ENCODE peak calls at places on chromosomes 6 and 20, in ten cellular contexts. One of them, this sample, is unnamed.

GRCh38 chr6:88492241-88492640 is 326.1 kb upstream of the CNR1 start:
- DNase-seq in CD4-positive, alpha-beta memory T cell: no peak
- DNase-seq in lower lobe of right lung: no peak
- DNase-seq in tibial nerve: no peak
- DNase-seq in SJSA1: no peak
- DNase-seq in left ventricle myocardium inferior: no peak
- DNase-seq in CD8-positive, alpha-beta T cell: no peak
- DNase-seq in OCI-LY7: no peak
- DNase-seq in IMR-90: no peak
- DNase-seq in psoas muscle: no peak
- DNase-seq in this sample: no peak

GRCh38 chr6:170436209-170436809 is 116.8 kb downstream of the PSMB1 start:
- DNase-seq in CD4-positive, alpha-beta memory T cell: no peak
- DNase-seq in lower lobe of right lung: no peak
- DNase-seq in tibial nerve: no peak
- DNase-seq in SJSA1: no peak
- DNase-seq in left ventricle myocardium inferior: no peak
- DNase-seq in CD8-positive, alpha-beta T cell: no peak
- DNase-seq in OCI-LY7: no peak
- DNase-seq in IMR-90: no peak
- DNase-seq in psoas muscle: no peak
- DNase-seq in this sample: no peak

GRCh38 chr6:55603987-55604386 is 25.0 kb upstream of the HMGCLL1 start:
- DNase-seq in CD4-positive, alpha-beta memory T cell: no peak
- DNase-seq in lower lobe of right lung: no peak
- DNase-seq in tibial nerve: no peak
- DNase-seq in SJSA1: no peak
- DNase-seq in left ventricle myocardium inferior: no peak
- DNase-seq in CD8-positive, alpha-beta T cell: no peak
- DNase-seq in OCI-LY7: no peak
- DNase-seq in IMR-90: no peak
- DNase-seq in psoas muscle: no peak
- DNase-seq in this sample: no peak

GRCh38 chr20:5024982-5025381 is 23.7 kb upstream of the SLC23A2 start:
- DNase-seq in CD4-positive, alpha-beta memory T cell: no peak
- DNase-seq in lower lobe of right lung: no peak
- DNase-seq in tibial nerve: no peak
- DNase-seq in SJSA1: no peak
- DNase-seq in left ventricle myocardium inferior: no peak
- DNase-seq in CD8-positive, alpha-beta T cell: no peak
- DNase-seq in OCI-LY7: no peak
- DNase-seq in IMR-90: no peak
- DNase-seq in psoas muscle: no peak
- DNase-seq in this sample: no peak

GRCh38 chr20:53030061-53030460 is 57.9 kb downstream of the TSHZ2 start:
- DNase-seq in CD4-positive, alpha-beta memory T cell: peak; percentile 5
- DNase-seq in lower lobe of right lung: no peak
- DNase-seq in tibial nerve: no peak
- DNase-seq in SJSA1: no peak
- DNase-seq in left ventricle myocardium inferior: no peak
- DNase-seq in CD8-positive, alpha-beta T cell: no peak
- DNase-seq in OCI-LY7: peak; percentile 38
- DNase-seq in IMR-90: no peak
- DNase-seq in psoas muscle: no peak
- DNase-seq in this sample: no peak

GRCh38 chr6:139540276-139540675 is 165.8 kb upstream of the CITED2 start:
- DNase-seq in CD4-positive, alpha-beta memory T cell: peak; percentile 50
- DNase-seq in lower lobe of right lung: no peak
- DNase-seq in tibial nerve: no peak
- DNase-seq in SJSA1: no peak
- DNase-seq in left ventricle myocardium inferior: no peak
- DNase-seq in CD8-positive, alpha-beta T cell: peak; percentile 48
- DNase-seq in OCI-LY7: no peak
- DNase-seq in IMR-90: peak; percentile 77
- DNase-seq in psoas muscle: peak; percentile 67
- DNase-seq in this sample: no peak

GRCh38 chr20:10276886-10277580 is 58.4 kb downstream of the SNAP25 start:
- DNase-seq in CD4-positive, alpha-beta memory T cell: no peak
- DNase-seq in lower lobe of right lung: no peak
- DNase-seq in tibial nerve: no peak
- DNase-seq in SJSA1: no peak
- DNase-seq in left ventricle myocardium inferior: no peak
- DNase-seq in CD8-positive, alpha-beta T cell: no peak
- DNase-seq in OCI-LY7: no peak
- DNase-seq in IMR-90: no peak
- DNase-seq in psoas muscle: no peak
- DNase-seq in this sample: no peak

GRCh38 chr20:3803854-3804253 is 7.7 kb downstream of the CDC25B start:
- DNase-seq in CD4-positive, alpha-beta memory T cell: no peak
- DNase-seq in lower lobe of right lung: peak; percentile 41
- DNase-seq in tibial nerve: no peak
- DNase-seq in SJSA1: no peak
- DNase-seq in left ventricle myocardium inferior: no peak
- DNase-seq in CD8-positive, alpha-beta T cell: no peak
- DNase-seq in OCI-LY7: no peak
- DNase-seq in IMR-90: no peak
- DNase-seq in psoas muscle: peak; percentile 47
- DNase-seq in this sample: no peak

GRCh38 chr20:48631114-48632016 is 196.4 kb downstream of the PREX1 start:
- DNase-seq in CD4-positive, alpha-beta memory T cell: no peak
- DNase-seq in lower lobe of right lung: no peak
- DNase-seq in tibial nerve: no peak
- DNase-seq in SJSA1: no peak
- DNase-seq in left ventricle myocardium inferior: no peak
- DNase-seq in CD8-positive, alpha-beta T cell: no peak
- DNase-seq in OCI-LY7: no peak
- DNase-seq in IMR-90: peak; percentile 24
- DNase-seq in psoas muscle: no peak
- DNase-seq in this sample: no peak

GRCh38 chr6:4812068-4812467 is 35.9 kb downstream of the CDYL start:
- DNase-seq in CD4-positive, alpha-beta memory T cell: no peak
- DNase-seq in lower lobe of right lung: no peak
- DNase-seq in tibial nerve: no peak
- DNase-seq in SJSA1: peak; percentile 42
- DNase-seq in left ventricle myocardium inferior: no peak
- DNase-seq in CD8-positive, alpha-beta T cell: no peak
- DNase-seq in OCI-LY7: no peak
- DNase-seq in IMR-90: no peak
- DNase-seq in psoas muscle: no peak
- DNase-seq in this sample: no peak

GRCh38 chr6:4805553-4806307 is 29.5 kb downstream of the CDYL start:
- DNase-seq in CD4-positive, alpha-beta memory T cell: no peak
- DNase-seq in lower lobe of right lung: peak; percentile 63
- DNase-seq in tibial nerve: no peak
- DNase-seq in SJSA1: peak; percentile 44
- DNase-seq in left ventricle myocardium inferior: peak; percentile 31
- DNase-seq in CD8-positive, alpha-beta T cell: peak; percentile 32
- DNase-seq in OCI-LY7: peak; percentile 22
- DNase-seq in IMR-90: peak; percentile 35
- DNase-seq in psoas muscle: peak; percentile 70
- DNase-seq in this sample: peak; percentile 20

GRCh38 chr6:4806308-4807190 is 30.3 kb downstream of the CDYL start:
- DNase-seq in CD4-positive, alpha-beta memory T cell: no peak
- DNase-seq in lower lobe of right lung: no peak
- DNase-seq in tibial nerve: no peak
- DNase-seq in SJSA1: no peak
- DNase-seq in left ventricle myocardium inferior: no peak
- DNase-seq in CD8-positive, alpha-beta T cell: no peak
- DNase-seq in OCI-LY7: no peak
- DNase-seq in IMR-90: no peak
- DNase-seq in psoas muscle: no peak
- DNase-seq in this sample: no peak

GRCh38 chr6:4809999-4810918 is 34.1 kb downstream of the CDYL start:
- DNase-seq in CD4-positive, alpha-beta memory T cell: no peak
- DNase-seq in lower lobe of right lung: no peak
- DNase-seq in tibial nerve: no peak
- DNase-seq in SJSA1: peak; percentile 42
- DNase-seq in left ventricle myocardium inferior: no peak
- DNase-seq in CD8-positive, alpha-beta T cell: no peak
- DNase-seq in OCI-LY7: no peak
- DNase-seq in IMR-90: peak; percentile 79
- DNase-seq in psoas muscle: no peak
- DNase-seq in this sample: no peak

GRCh38 chr6:4808396-4808795 is 32.2 kb downstream of the CDYL start:
- DNase-seq in CD4-positive, alpha-beta memory T cell: no peak
- DNase-seq in lower lobe of right lung: no peak
- DNase-seq in tibial nerve: no peak
- DNase-seq in SJSA1: no peak
- DNase-seq in left ventricle myocardium inferior: no peak
- DNase-seq in CD8-positive, alpha-beta T cell: no peak
- DNase-seq in OCI-LY7: no peak
- DNase-seq in IMR-90: no peak
- DNase-seq in psoas muscle: no peak
- DNase-seq in this sample: no peak
- H3K4me1 ChIP-seq in CD4-positive, alpha-beta memory T cell: peaks cover 26% of the 10 kb centered on the region
- H3K4me1 ChIP-seq in lower lobe of right lung: peaks cover 18% of the 10 kb centered on the region
- H3K4me1 ChIP-seq in tibial nerve: peaks cover 5% of the 10 kb centered on the region
- H3K4me1 ChIP-seq in SJSA1: peaks cover 30% of the 10 kb centered on the region
- H3K4me1 ChIP-seq in left ventricle myocardium inferior: peaks cover 60% of the 10 kb centered on the region
- H3K4me1 ChIP-seq in CD8-positive, alpha-beta T cell: peaks cover 22% of the 10 kb centered on the region
- H3K4me1 ChIP-seq in OCI-LY7: peaks cover 8% of the 10 kb centered on the region
- H3K4me1 ChIP-seq in IMR-90: peaks cover 6% of the 10 kb centered on the region
- H3K4me1 ChIP-seq in psoas muscle: peaks cover 38% of the 10 kb centered on the region
- H3K4me1 ChIP-seq in this sample: peaks cover 15% of the 10 kb centered on the region

DNA sequence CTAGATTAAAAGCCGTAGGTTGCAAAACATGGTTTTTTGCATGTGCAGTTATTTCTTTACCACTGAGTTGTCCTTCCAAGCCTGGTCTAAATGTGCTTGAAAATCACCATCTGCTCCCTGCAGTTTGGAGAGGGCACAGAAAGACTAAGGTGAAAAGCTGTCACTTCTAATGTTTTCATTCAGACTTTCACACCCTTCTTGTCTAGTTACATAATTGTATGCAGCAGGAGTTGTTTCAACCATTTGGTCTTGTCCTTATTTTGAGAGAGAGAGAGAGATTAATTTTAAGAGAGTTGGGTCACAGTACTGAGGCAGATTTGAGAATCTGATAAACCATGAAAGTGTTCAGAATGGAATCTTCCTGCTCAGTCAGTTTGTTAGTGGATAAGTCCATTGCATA is 82.5 kb downstream of the ARID1B start:
- DNase-seq in CD4-positive, alpha-beta memory T cell: no peak
- DNase-seq in lower lobe of right lung: no peak
- DNase-seq in tibial nerve: no peak
- DNase-seq in SJSA1: no peak
- DNase-seq in left ventricle myocardium inferior: no peak
- DNase-seq in CD8-positive, alpha-beta T cell: no peak
- DNase-seq in OCI-LY7: no peak
- DNase-seq in IMR-90: no peak
- DNase-seq in psoas muscle: no peak
- DNase-seq in this sample: no peak
- H3K4me1 ChIP-seq in CD4-positive, alpha-beta memory T cell: peaks cover 90% of the 10 kb centered on the region
- H3K4me1 ChIP-seq in lower lobe of right lung: peaks cover 38% of the 10 kb centered on the region
- H3K4me1 ChIP-seq in tibial nerve: peaks cover 12% of the 10 kb centered on the region
- H3K4me1 ChIP-seq in SJSA1: peaks cover 5% of the 10 kb centered on the region
- H3K4me1 ChIP-seq in left ventricle myocardium inferior: peaks cover 80% of the 10 kb centered on the region
- H3K4me1 ChIP-seq in CD8-positive, alpha-beta T cell: peaks cover 21% of the 10 kb centered on the region
- H3K4me1 ChIP-seq in OCI-LY7: peaks cover 19% of the 10 kb centered on the region
- H3K4me1 ChIP-seq in IMR-90: peaks cover 2% of the 10 kb centered on the region
- H3K4me1 ChIP-seq in psoas muscle: peaks cover 82% of the 10 kb centered on the region
- H3K4me1 ChIP-seq in this sample: peaks cover 10% of the 10 kb centered on the region

GRCh38 chr20:63233924-63234323 is 1.8 kb upstream of the BIRC7 start:
- DNase-seq in CD4-positive, alpha-beta memory T cell: no peak
- DNase-seq in lower lobe of right lung: no peak
- DNase-seq in tibial nerve: no peak
- DNase-seq in SJSA1: no peak
- DNase-seq in left ventricle myocardium inferior: no peak
- DNase-seq in CD8-positive, alpha-beta T cell: no peak
- DNase-seq in OCI-LY7: no peak
- DNase-seq in IMR-90: no peak
- DNase-seq in psoas muscle: no peak
- DNase-seq in this sample: no peak
- H3K4me1 ChIP-seq in CD4-positive, alpha-beta memory T cell: no peaks in the 10 kb centered on the region
- H3K4me1 ChIP-seq in lower lobe of right lung: no peaks in the 10 kb centered on the region
- H3K4me1 ChIP-seq in tibial nerve: no peaks in the 10 kb centered on the region
- H3K4me1 ChIP-seq in SJSA1: peaks cover 38% of the 10 kb centered on the region
- H3K4me1 ChIP-seq in left ventricle myocardium inferior: peaks cover 8% of the 10 kb centered on the region
- H3K4me1 ChIP-seq in CD8-positive, alpha-beta T cell: peaks cover 13% of the 10 kb centered on the region
- H3K4me1 ChIP-seq in OCI-LY7: no peaks in the 10 kb centered on the region
- H3K4me1 ChIP-seq in IMR-90: peaks cover 22% of the 10 kb centered on the region
- H3K4me1 ChIP-seq in psoas muscle: no peaks in the 10 kb centered on the region
- H3K4me1 ChIP-seq in this sample: no peaks in the 10 kb centered on the region

GRCh38 chr6:37174515-37175331 is 4.8 kb downstream of the PIM1 start:
- DNase-seq in CD4-positive, alpha-beta memory T cell: no peak
- DNase-seq in lower lobe of right lung: no peak
- DNase-seq in tibial nerve: no peak
- DNase-seq in SJSA1: no peak
- DNase-seq in left ventricle myocardium inferior: no peak
- DNase-seq in CD8-positive, alpha-beta T cell: no peak
- DNase-seq in OCI-LY7: no peak
- DNase-seq in IMR-90: no peak
- DNase-seq in psoas muscle: no peak
- DNase-seq in this sample: no peak

GRCh38 chr6:37174196-37174514 is 4.2 kb downstream of the PIM1 start:
- DNase-seq in CD4-positive, alpha-beta memory T cell: no peak
- DNase-seq in lower lobe of right lung: no peak
- DNase-seq in tibial nerve: no peak
- DNase-seq in SJSA1: no peak
- DNase-seq in left ventricle myocardium inferior: no peak
- DNase-seq in CD8-positive, alpha-beta T cell: no peak
- DNase-seq in OCI-LY7: no peak
- DNase-seq in IMR-90: no peak
- DNase-seq in psoas muscle: no peak
- DNase-seq in this sample: no peak

GRCh38 chr6:37171970-37172812 is 2.2 kb downstream of the PIM1 start:
- DNase-seq in CD4-positive, alpha-beta memory T cell: peak; percentile 96
- DNase-seq in lower lobe of right lung: peak; percentile 87
- DNase-seq in tibial nerve: peak; percentile 87
- DNase-seq in SJSA1: peak; percentile 97
- DNase-seq in left ventricle myocardium inferior: peak; percentile 84
- DNase-seq in CD8-positive, alpha-beta T cell: peak; percentile 92
- DNase-seq in OCI-LY7: peak; percentile 91
- DNase-seq in IMR-90: peak; percentile 94
- DNase-seq in psoas muscle: peak; percentile 88
- DNase-seq in this sample: peak; percentile 91

GRCh38 chr6:37173573-37174195 is 3.7 kb downstream of the PIM1 start:
- DNase-seq in CD4-positive, alpha-beta memory T cell: no peak
- DNase-seq in lower lobe of right lung: no peak
- DNase-seq in tibial nerve: no peak
- DNase-seq in SJSA1: no peak
- DNase-seq in left ventricle myocardium inferior: no peak
- DNase-seq in CD8-positive, alpha-beta T cell: peak; percentile 42
- DNase-seq in OCI-LY7: no peak
- DNase-seq in IMR-90: no peak
- DNase-seq in psoas muscle: no peak
- DNase-seq in this sample: no peak

DNA sequence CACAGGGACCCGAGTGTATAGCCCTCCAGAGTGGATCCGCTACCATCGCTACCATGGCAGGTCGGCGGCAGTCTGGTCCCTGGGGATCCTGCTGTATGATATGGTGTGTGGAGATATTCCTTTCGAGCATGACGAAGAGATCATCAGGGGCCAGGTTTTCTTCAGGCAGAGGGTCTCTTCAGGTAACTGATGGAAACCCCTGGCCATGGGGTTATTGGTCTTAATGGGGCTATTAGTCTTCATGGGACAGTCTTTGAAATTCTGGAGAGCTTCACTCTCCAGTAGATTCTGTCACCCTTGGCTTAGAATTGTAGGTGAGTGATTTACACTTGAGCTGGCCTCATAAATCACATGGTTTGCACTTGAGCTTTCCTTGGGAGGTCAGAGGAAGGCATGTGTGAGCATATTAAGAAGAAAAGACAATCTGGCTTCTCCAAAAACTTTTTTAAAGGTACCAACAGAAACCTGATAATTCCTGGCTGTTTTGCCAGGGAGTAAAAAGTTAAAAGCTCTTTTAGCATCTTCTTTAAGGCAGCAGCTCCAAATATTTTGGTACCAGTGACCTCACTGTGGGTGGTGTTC is 3.1 kb downstream of the PIM1 start:
- DNase-seq in CD4-positive, alpha-beta memory T cell: no peak
- DNase-seq in lower lobe of right lung: no peak
- DNase-seq in tibial nerve: no peak
- DNase-seq in SJSA1: no peak
- DNase-seq in left ventricle myocardium inferior: no peak
- DNase-seq in CD8-positive, alpha-beta T cell: no peak
- DNase-seq in OCI-LY7: no peak
- DNase-seq in IMR-90: no peak
- DNase-seq in psoas muscle: no peak
- DNase-seq in this sample: no peak
- H3K4me1 ChIP-seq in CD4-positive, alpha-beta memory T cell: peaks cover 68% of the 10 kb centered on the region
- H3K4me1 ChIP-seq in lower lobe of right lung: peaks cover 54% of the 10 kb centered on the region
- H3K4me1 ChIP-seq in tibial nerve: peaks cover 4% of the 10 kb centered on the region
- H3K4me1 ChIP-seq in SJSA1: peaks cover 15% of the 10 kb centered on the region
- H3K4me1 ChIP-seq in left ventricle myocardium inferior: peaks cover 57% of the 10 kb centered on the region
- H3K4me1 ChIP-seq in CD8-positive, alpha-beta T cell: peaks cover 56% of the 10 kb centered on the region
- H3K4me1 ChIP-seq in OCI-LY7: peaks cover 26% of the 10 kb centered on the region
- H3K4me1 ChIP-seq in IMR-90: peaks cover 7% of the 10 kb centered on the region
- H3K4me1 ChIP-seq in psoas muscle: peaks cover 10% of the 10 kb centered on the region
- H3K4me1 ChIP-seq in this sample: peaks cover 3% of the 10 kb centered on the region

This sample was measured in ovary.